ENCODE peak calls at places on chromosomes 6 and 20, in eight cellular contexts. One of them, this sample, is unnamed.

GRCh38 chr6:44254957-44255808 is 2.1 kb downstream of the SLC35B2 start:
- DNase-seq in GM04503: no peak
- DNase-seq in NAMALWA: peak; percentile 70
- DNase-seq in Kasumi-1: peak; percentile 39
- DNase-seq in stomach: no peak
- DNase-seq in IMR-90: no peak
- DNase-seq in K562: peak; percentile 51
- DNase-seq in astrocyte of the cerebellum: no peak
- DNase-seq in this sample: no peak

GRCh38 chr20:37657924-37658800 is 35.7 kb upstream of the CTNNBL1 start:
- DNase-seq in K562: no peak
- DNase-seq in GM04503: no peak
- DNase-seq in Kasumi-1: no peak
- DNase-seq in NAMALWA: no peak
- DNase-seq in stomach: no peak
- DNase-seq in astrocyte of the cerebellum: no peak
- DNase-seq in IMR-90: no peak
- DNase-seq in this sample: no peak

GRCh38 chr6:112251170-112251945 is 3.0 kb downstream of the LAMA4 start:
- DNase-seq in astrocyte of the cerebellum: no peak
- DNase-seq in NAMALWA: no peak
- DNase-seq in Kasumi-1: no peak
- DNase-seq in stomach: no peak
- DNase-seq in GM04503: no peak
- DNase-seq in K562: no peak
- DNase-seq in IMR-90: peak; percentile 79
- DNase-seq in this sample: no peak

GRCh38 chr6:73774311-73774766 is 78.3 kb downstream of the CD109 start:
- DNase-seq in IMR-90: peak; percentile 88
- DNase-seq in NAMALWA: peak; percentile 7
- DNase-seq in Kasumi-1: peak; percentile 17
- DNase-seq in stomach: no peak
- DNase-seq in K562: no peak
- DNase-seq in GM04503: peak; percentile 87
- DNase-seq in astrocyte of the cerebellum: peak; percentile 81
- DNase-seq in this sample: peak; percentile 10

GRCh38 chr20:63093966-63094766 is 87.4 kb upstream of the BHLHE23 start:
- DNase-seq in stomach: no peak
- DNase-seq in GM04503: no peak
- DNase-seq in K562: no peak
- DNase-seq in IMR-90: no peak
- DNase-seq in astrocyte of the cerebellum: no peak
- DNase-seq in Kasumi-1: no peak
- DNase-seq in NAMALWA: no peak
- DNase-seq in this sample: peak; percentile 12

GRCh38 chr6:72669324-72669723 is 47.5 kb downstream of the KCNQ5 start:
- DNase-seq in NAMALWA: no peak
- DNase-seq in K562: no peak
- DNase-seq in astrocyte of the cerebellum: no peak
- DNase-seq in GM04503: no peak
- DNase-seq in IMR-90: no peak
- DNase-seq in Kasumi-1: no peak
- DNase-seq in stomach: no peak
- DNase-seq in this sample: no peak

GRCh38 chr6:24583463-24584389 is 62.3 kb downstream of the KIAA0319 start:
- DNase-seq in K562: peak; percentile 64
- DNase-seq in NAMALWA: peak; percentile 88
- DNase-seq in Kasumi-1: peak; percentile 78
- DNase-seq in IMR-90: peak; percentile 63
- DNase-seq in GM04503: no peak
- DNase-seq in stomach: peak; percentile 86
- DNase-seq in astrocyte of the cerebellum: no peak
- DNase-seq in this sample: peak; percentile 94

GRCh38 chr6:129863664-129864063 is 2.5 kb upstream of the TMEM244 start:
- DNase-seq in NAMALWA: no peak
- DNase-seq in astrocyte of the cerebellum: no peak
- DNase-seq in GM04503: no peak
- DNase-seq in stomach: no peak
- DNase-seq in IMR-90: peak; percentile 89
- DNase-seq in K562: no peak
- DNase-seq in Kasumi-1: no peak
- DNase-seq in this sample: no peak

GRCh38 chr20:8223096-8223870 is 91.2 kb downstream of the PLCB1 start:
- DNase-seq in IMR-90: peak; percentile 94
- DNase-seq in NAMALWA: no peak
- DNase-seq in GM04503: peak; percentile 89
- DNase-seq in Kasumi-1: no peak
- DNase-seq in K562: no peak
- DNase-seq in stomach: no peak
- DNase-seq in astrocyte of the cerebellum: peak; percentile 89
- DNase-seq in this sample: no peak

GRCh38 chr6:52385074-52385473 is 23.1 kb downstream of the PAQR8 start:
- DNase-seq in Kasumi-1: no peak
- DNase-seq in IMR-90: no peak
- DNase-seq in stomach: no peak
- DNase-seq in NAMALWA: no peak
- DNase-seq in astrocyte of the cerebellum: no peak
- DNase-seq in GM04503: no peak
- DNase-seq in K562: no peak
- DNase-seq in this sample: no peak

GRCh38 chr6:170172825-170173231 is 118.0 kb downstream of the DLL1 start:
- DNase-seq in astrocyte of the cerebellum: no peak
- DNase-seq in NAMALWA: no peak
- DNase-seq in K562: no peak
- DNase-seq in Kasumi-1: no peak
- DNase-seq in stomach: no peak
- DNase-seq in GM04503: no peak
- DNase-seq in IMR-90: no peak
- DNase-seq in this sample: no peak

This sample was measured in mucosa of descending colon.